ENCODE peak calls at places on chromosomes 2 and 18, in five cellular contexts. G, B, O, C and R are unnamed samples.
A peak's percentile ranks its signal among the peaks of the same experiment; 100 is the strongest.

GRCh38 chr2:190615555-190616200 is 33.2 kb upstream of the NAB1 start:
- DNase-seq in G (no peak), B (no peak), O (no peak), C (no peak), R (no peak)

GRCh38 chr2:176461686-176462376 is 192.6 kb downstream of the MTX2 start:
- DNase-seq in G (no peak), B (no peak), O (no peak), C (no peak), R (no peak)

GRCh38 chr2:79025421-79025820 is at the start of gene REG3G:
- DNase-seq in G (no peak), B (no peak), O (no peak), C (no peak), R (no peak)

GRCh38 chr2:238250896-238251295 is 11.1 kb upstream of the HES6 start:
- DNase-seq in G (no peak), B (no peak), O (no peak), C (no peak), R (no peak)

GRCh38 chr2:110903548-110903947 is 171.2 kb downstream of the ACOXL start:
- DNase-seq in G (no peak), B (no peak), O (no peak), C (no peak), R (no peak)

GRCh38 chr2:10371441-10372194 is 68.9 kb downstream of the HPCAL1 start:
- DNase-seq in G (no peak), B (no peak), O (no peak), C (no peak), R (no peak)

GRCh38 chr2:187509667-187510417 is 44.4 kb downstream of the TFPI start:
- DNase-seq in G (no peak), B (no peak), O (no peak), C (no peak), R (no peak)

GRCh38 chr18:47528343-47528742 is 276.9 kb upstream of the SKOR2 start:
- DNase-seq in G (no peak), B (no peak), O (no peak), C (no peak), R (no peak)

GRCh38 chr18:50104421-50104820 is 90.5 kb downstream of the MYO5B start:
- DNase-seq in G (no peak), B (no peak), O (no peak), C (no peak), R (no peak)

GRCh38 chr2:97747285-97747684 is 33.9 kb downstream of the ZAP70 start:
- DNase-seq in G (no peak), B (no peak), O (no peak), C (no peak), R (no peak)

GRCh38 chr18:42028232-42028832 is 73.3 kb downstream of the PIK3C3 start:
- DNase-seq in G (peak; percentile 30), B (no peak), O (no peak), C (no peak), R (peak; percentile 19)

GRCh38 chr2:130288467-130289403 is 54.0 kb upstream of the IMP4 start:
- DNase-seq in G (no peak), B (no peak), O (no peak), C (no peak), R (no peak)

GRCh38 chr2:23230885-23231284 is 154.1 kb upstream of the KLHL29 start:
- DNase-seq in G (no peak), B (no peak), O (no peak), C (no peak), R (no peak)

GRCh38 chr2:230643576-230644291 is 68.9 kb upstream of the CAB39 start:
- DNase-seq in G (peak; percentile 44), B (no peak), O (peak; percentile 76), C (peak; percentile 58), R (no peak)

GRCh38 chr2:63050916-63051794 is 525 bp downstream of the OTX1 start:
- DNase-seq in G (no peak), B (peak; percentile 43), O (no peak), C (no peak), R (peak; percentile 22)
- H3K9me3 ChIP-seq in G (no peaks in the 10 kb centered on the region), B (no peaks in the 10 kb centered on the region), O (no peaks in the 10 kb centered on the region), C (no peaks in the 10 kb centered on the region), R (peaks cover 2% of the 10 kb centered on the region)

DNA sequence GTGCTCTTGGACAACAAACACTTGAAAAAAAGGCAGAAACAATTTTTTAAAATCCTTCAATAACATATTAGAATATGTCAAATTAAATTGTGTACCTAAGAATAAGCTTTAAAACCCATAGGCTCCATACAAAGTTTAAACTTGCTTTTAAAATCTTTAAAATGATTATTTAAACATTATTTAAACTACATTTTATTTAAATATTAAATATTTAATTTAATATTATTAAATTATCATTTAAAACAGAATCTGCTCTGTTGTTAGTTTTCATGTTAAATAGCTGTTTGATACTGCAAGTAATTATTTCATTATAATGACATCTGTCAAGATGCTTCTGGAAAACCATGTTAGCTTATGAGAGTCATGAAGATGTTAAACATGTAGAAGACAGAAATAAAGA is 75.6 kb downstream of the MAP4K3 start:
- DNase-seq in G (no peak), B (no peak), O (no peak), C (no peak), R (no peak)
- H3K4me3 ChIP-seq in G (no peak overlapping the region), B (no peak overlapping the region), O (no peak overlapping the region), C (no peak overlapping the region), R (no peak overlapping the region)

DNA sequence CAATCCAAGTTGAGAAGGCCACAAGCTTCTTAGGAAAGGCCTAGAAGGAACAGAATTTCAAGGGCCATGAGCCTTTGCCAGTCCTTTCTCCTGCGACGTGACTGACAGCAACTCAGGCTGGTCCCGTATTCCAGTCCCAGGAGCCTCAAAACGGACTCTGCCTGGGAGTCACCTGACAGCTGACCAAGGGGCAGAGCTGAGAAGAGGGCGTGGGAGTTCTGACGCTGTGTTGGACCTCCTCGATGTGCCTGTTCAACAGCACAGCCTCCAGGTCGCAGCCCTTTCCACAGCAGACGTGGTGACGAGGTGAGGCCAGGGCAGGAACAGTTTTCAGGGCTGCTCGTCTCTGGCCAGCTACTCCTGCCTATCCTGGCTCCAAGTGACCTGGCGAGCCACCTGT is 37.6 kb downstream of the CENPO start:
- DNase-seq in G (no peak), B (no peak), O (peak; percentile 36), C (no peak), R (no peak)
- H3K9me3 ChIP-seq in G (no peaks in the 10 kb centered on the region), B (no peaks in the 10 kb centered on the region), O (no peaks in the 10 kb centered on the region), C (no peaks in the 10 kb centered on the region), R (no peaks in the 10 kb centered on the region)

GRCh38 chr2:168244318-168244717 is 3.1 kb downstream of the STK39 start:
- DNase-seq in G (peak; percentile 38), B (no peak), O (no peak), C (peak; percentile 19), R (peak; percentile 78)
- H3K4me3 ChIP-seq in G (peak overlapping the region; percentile 12), B (no peak overlapping the region), O (no peak overlapping the region), C (no peak overlapping the region), R (no peak overlapping the region)